ENCODE peak calls at places on chromosome 14, in eight cellular contexts. C is transverse colon, X is body of pancreas, L is aorta, N is tibial nerve, K is hepatocyte, Y is thoracic aorta, T is IMR-90. J is an unnamed sample.
A peak's percentile ranks its signal among the peaks of the same experiment; 100 is the strongest.

GRCh38 chr14:104678901-104679705 is 10.3 kb upstream of the INF2 start:
- DNase-seq in T (no peak), K (no peak), C (no peak), N (no peak), X (no peak), L (no peak), Y (no peak), J (no peak)

GRCh38 chr14:30005114-30005698 is 77.6 kb upstream of the PRKD1 start:
- DNase-seq in L (no peak), X (peak; percentile 46), K (peak; percentile 68), T (peak; percentile 89), N (no peak), C (no peak), Y (no peak), J (peak; percentile 2)

GRCh38 chr14:92717571-92718042 is 30.8 kb downstream of the LGMN start:
- DNase-seq in Y (no peak), K (no peak), T (no peak), X (no peak), N (no peak), C (no peak), L (no peak), J (no peak)

GRCh38 chr14:38605193-38606114 is 349.6 kb upstream of the CLEC14A start:
- DNase-seq in K (no peak), X (no peak), T (no peak), N (no peak), C (no peak), L (no peak), Y (no peak), J (no peak)

GRCh38 chr14:58708004-58708403 is 70.2 kb downstream of the DACT1 start:
- DNase-seq in X (no peak), Y (no peak), T (peak; percentile 34), L (no peak), N (no peak), K (no peak), C (no peak), J (no peak)

GRCh38 chr14:91409991-91410401 is 7.6 kb downstream of the CCDC88C start:
- DNase-seq in C (no peak), K (no peak), T (no peak), X (no peak), L (no peak), Y (no peak), N (no peak), J (no peak)

GRCh38 chr14:58099682-58100081 is 52.3 kb downstream of the ARMH4 start:
- DNase-seq in C (no peak), L (no peak), X (no peak), N (no peak), K (no peak), T (no peak), Y (no peak), J (no peak)

GRCh38 chr14:33186656-33187055 is 248.0 kb downstream of the NPAS3 start:
- DNase-seq in Y (no peak), T (no peak), L (no peak), X (no peak), N (no peak), K (no peak), C (no peak), J (no peak)

GRCh38 chr14:89284368-89285058 is 132.5 kb downstream of the FOXN3 start:
- DNase-seq in L (peak; percentile 84), Y (peak; percentile 51), K (no peak), N (no peak), T (peak; percentile 63), X (peak; percentile 56), C (no peak), J (no peak)

GRCh38 chr14:31902002-31902401 is 175.1 kb upstream of the ARHGAP5 start:
- DNase-seq in N (no peak), T (no peak), L (no peak), Y (no peak), X (peak; percentile 16), C (no peak), K (peak; percentile 83), J (no peak)

GRCh38 chr14:55807536-55807935 is 227.5 kb downstream of the KTN1 start:
- DNase-seq in C (no peak), K (no peak), T (no peak), L (no peak), X (no peak), Y (no peak), N (no peak), J (no peak)

GRCh38 chr14:57066463-57066862 is 202.2 kb downstream of the EXOC5 start:
- DNase-seq in Y (no peak), L (no peak), C (no peak), X (no peak), K (no peak), N (no peak), T (no peak), J (no peak)

DNA sequence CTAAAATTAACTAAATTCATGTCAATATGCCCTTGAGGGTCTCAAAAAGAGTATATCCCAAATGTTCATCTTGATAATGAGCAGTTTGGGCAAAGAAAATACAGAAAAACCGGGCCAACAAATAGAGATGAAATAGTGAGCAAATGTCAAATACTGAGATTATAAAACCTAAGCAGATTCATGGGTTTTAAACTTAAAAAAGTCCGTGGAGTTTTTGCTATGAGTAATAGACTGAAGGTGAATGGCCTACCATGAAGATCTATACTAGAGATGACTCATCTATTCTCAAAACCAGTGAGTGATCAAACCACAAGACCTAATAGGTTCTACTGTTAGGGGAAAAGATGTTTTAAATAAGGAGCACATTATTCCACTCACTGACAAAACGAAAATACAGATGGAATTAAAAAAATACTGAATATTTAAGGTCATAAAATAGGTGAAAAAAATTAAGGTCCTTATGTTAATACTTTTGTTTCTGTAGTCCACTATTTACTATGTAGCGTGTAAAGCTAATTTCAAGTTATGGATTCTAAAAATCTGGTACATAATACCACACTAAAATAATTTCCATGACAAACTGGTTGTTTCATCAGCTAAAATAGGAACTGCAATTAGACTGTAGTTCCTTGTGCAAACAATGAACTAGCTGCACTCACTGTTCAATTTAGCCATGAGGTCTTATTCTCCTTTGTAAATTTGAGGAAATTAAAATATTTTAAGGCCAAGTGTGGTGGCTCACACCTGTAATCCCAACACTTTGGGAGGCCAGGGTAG is 5.0 kb downstream of the HNRNPC start:
- DNase-seq in Y (no peak), T (peak; percentile 91), L (no peak), X (no peak), K (no peak), C (no peak), N (no peak), J (no peak)
- H3K4me3 ChIP-seq in Y (peak overlapping the region; percentile 5), T (no peak overlapping the region), L (no peak overlapping the region), X (no peak overlapping the region), K (no peak overlapping the region), C (no peak overlapping the region), N (no peak overlapping the region), J (no peak overlapping the region)

DNA sequence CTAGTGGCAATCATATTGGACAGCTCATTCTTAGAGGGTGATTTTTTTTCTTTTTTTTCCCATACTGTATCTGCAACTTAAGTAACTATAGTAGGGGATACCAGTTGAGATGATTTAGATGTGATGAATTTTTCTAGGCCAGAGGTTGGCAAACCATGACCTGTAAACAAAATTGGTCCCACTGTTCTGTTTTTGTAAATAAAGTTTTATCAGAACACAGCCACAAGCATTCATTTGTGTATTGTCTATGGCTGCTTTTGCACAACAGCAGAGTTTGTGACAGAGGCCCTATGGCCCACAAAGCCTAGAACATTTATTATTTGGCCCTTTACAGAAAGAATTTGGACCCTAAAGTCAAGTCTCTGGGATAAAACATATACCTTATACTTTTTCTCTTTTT is 11.4 kb downstream of the ARF6 start:
- DNase-seq in K (no peak), C (no peak), L (no peak), T (no peak), Y (no peak), N (no peak), X (no peak), J (no peak)
- H3K27ac ChIP-seq in K (no peak overlapping the region), C (no peak overlapping the region), L (no peak overlapping the region), T (no peak overlapping the region), Y (no peak overlapping the region), N (no peak overlapping the region), X (no peak overlapping the region), J (no peak overlapping the region)

GRCh38 chr14:98733536-98733935 is 538.5 kb downstream of the BCL11B start:
- DNase-seq in C (no peak), N (no peak), X (no peak), T (no peak), L (no peak), Y (no peak), K (no peak), J (no peak)

GRCh38 chr14:98742001-98742400 is 530.0 kb downstream of the BCL11B start:
- DNase-seq in X (no peak), Y (no peak), T (no peak), L (no peak), N (no peak), K (no peak), C (no peak), J (no peak)

GRCh38 chr14:98731701-98732100 is 540.3 kb downstream of the BCL11B start:
- DNase-seq in T (no peak), L (no peak), C (no peak), X (no peak), K (no peak), N (no peak), Y (no peak), J (no peak)

GRCh38 chr14:98741523-98741922 is 530.5 kb downstream of the BCL11B start:
- DNase-seq in T (no peak), X (no peak), K (no peak), Y (no peak), L (no peak), N (no peak), C (no peak), J (no peak)

DNA sequence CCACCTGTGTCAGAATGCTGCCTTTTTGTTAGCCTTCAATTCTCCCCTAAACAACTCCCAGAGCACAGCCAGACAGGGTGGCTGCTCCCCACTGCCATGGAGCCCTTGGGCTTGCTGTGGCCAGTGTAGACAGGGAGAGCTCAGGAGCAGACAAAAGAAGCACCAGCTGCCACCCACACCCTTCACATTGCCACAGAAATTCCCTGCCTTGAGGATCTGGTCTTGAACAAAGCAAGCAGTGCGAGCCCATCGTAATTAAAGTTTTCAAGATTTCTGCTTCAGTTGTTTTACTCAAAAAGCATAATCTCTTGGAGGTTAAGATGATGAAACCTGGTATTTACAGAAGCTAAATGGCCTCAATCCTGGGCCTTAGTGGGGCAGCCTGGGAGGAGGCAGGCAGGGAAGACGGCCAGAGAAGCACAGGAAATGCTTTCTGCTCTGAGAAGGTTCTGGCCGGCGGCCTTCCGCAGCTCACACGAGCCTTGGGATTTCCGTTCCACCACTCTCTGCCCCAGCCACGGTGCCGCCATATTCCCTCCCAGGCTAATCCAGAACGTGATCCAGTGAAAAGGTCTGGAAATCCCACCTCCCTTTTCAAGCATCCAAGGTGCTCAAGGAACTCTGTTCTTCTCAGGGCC is 535.2 kb downstream of the BCL11B start:
- DNase-seq in T (no peak), C (no peak), Y (no peak), L (no peak), X (no peak), K (no peak), N (no peak), J (no peak)
- H3K4me3 ChIP-seq in T (no peak overlapping the region), C (no peak overlapping the region), Y (no peak overlapping the region), L (no peak overlapping the region), X (no peak overlapping the region), K (no peak overlapping the region), N (no peak overlapping the region), J (no peak overlapping the region)

DNA sequence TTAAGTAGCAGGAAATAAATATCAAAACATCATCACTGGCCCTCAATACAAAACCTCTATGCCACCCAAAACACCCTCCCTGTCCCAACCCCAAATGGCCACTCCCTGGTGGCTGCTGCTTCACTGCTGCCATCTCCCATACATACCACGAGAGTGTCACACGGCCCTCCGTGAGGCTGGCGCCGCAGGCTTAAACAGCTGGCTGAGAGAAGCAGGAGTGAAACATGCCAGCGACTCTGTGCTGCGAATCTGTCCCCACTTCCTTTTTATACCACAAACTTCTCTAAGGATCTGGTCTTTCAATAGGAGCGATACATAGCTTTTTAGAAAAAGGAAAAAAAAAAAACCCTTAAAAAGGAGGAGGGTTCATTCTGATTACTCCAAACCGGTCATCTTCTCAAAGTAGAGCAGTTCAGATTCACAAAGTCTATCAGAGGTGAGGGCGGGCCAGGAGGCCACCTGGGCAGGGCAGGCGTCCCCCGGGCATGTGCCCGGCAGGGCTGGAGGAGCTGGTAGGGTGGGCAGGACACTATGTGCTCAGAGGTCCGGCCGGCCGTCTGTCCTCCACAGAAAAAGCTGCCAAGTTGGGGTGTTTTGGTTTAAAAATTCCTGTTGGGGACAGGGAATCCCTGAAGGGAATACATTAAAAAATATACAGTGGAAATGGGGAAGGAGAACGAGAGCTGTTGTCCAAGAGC is 26.5 kb downstream of the MAX start:
- DNase-seq in T (no peak), L (no peak), K (no peak), X (peak; percentile 43), C (no peak), Y (no peak), N (no peak), J (no peak)
- H3K27ac ChIP-seq in T (no peak overlapping the region), L (no peak overlapping the region), K (no peak overlapping the region), X (peak overlapping the region; percentile 5), C (no peak overlapping the region), Y (no peak overlapping the region), N (no peak overlapping the region), J (no peak overlapping the region)